ENCODE peak calls at places on chromosomes 16 and 17, in six cellular contexts. J, G, Q, R, E and M are unnamed samples. For H3K36me3 and H3K27me3, the result is how much of the 10 kb centered on the place peaks cover.

GRCh38 chr16:85623997-85624601 is 11.0 kb downstream of the GSE1 start:
- DNase-seq in J (no peak), G (no peak), Q (no peak), R (no peak), E (no peak), M (no peak)

GRCh38 chr17:72393553-72393952 is 272.7 kb downstream of the SOX9 start:
- DNase-seq in J (no peak), G (no peak), Q (no peak), R (no peak), E (no peak), M (peak)

GRCh38 chr17:48247603-48248002 is 140.0 kb downstream of the SNX11 start:
- DNase-seq in J (no peak), G (no peak), Q (no peak), R (no peak), E (no peak), M (no peak)

GRCh38 chr17:63024716-63025115 is 58.7 kb downstream of the TANC2 start:
- DNase-seq in J (no peak), G (no peak), Q (no peak), R (no peak), E (no peak), M (no peak)

GRCh38 chr16:70430667-70431536 is 8.0 kb downstream of the ST3GAL2 start:
- DNase-seq in J (peak), G (peak), Q (no peak), R (no peak), E (peak), M (no peak)

GRCh38 chr17:29867643-29868181 is 62.3 kb downstream of the SSH2 start:
- DNase-seq in J (no peak), G (no peak), Q (no peak), R (no peak), E (no peak), M (no peak)

GRCh38 chr16:4283939-4284338 is 11.1 kb upstream of the TFAP4 start:
- DNase-seq in J (no peak), G (no peak), Q (no peak), R (no peak), E (no peak), M (no peak)

GRCh38 chr17:28347261-28347891 is 10.0 kb downstream of the POLDIP2 start:
- DNase-seq in J (no peak), G (no peak), Q (no peak), R (no peak), E (no peak), M (no peak)

GRCh38 chr16:79653337-79654000 is 52.9 kb upstream of the MAF start:
- DNase-seq in J (no peak), G (no peak), Q (peak), R (no peak), E (no peak), M (no peak)

GRCh38 chr17:81514735-81515529 is 2.3 kb upstream of the ACTG1 start:
- DNase-seq in J (no peak), G (peak), Q (peak), R (peak), E (peak), M (no peak)

GRCh38 chr17:45129426-45129939 is 2.8 kb downstream of the PLCD3 start:
- DNase-seq in J (no peak), G (no peak), Q (no peak), R (no peak), E (peak), M (no peak)

GRCh38 chr16:86033016-86033474 is 134.1 kb downstream of the IRF8 start:
- DNase-seq in J (no peak), G (no peak), Q (no peak), R (no peak), E (no peak), M (no peak)

GRCh38 chr16:21208429-21208828 is 2.9 kb downstream of the ZP2 start:
- DNase-seq in J (no peak), G (no peak), Q (no peak), R (no peak), E (no peak), M (no peak)

GRCh38 chr17:7711356-7711755 is 6.2 kb upstream of the DNAH2 start:
- DNase-seq in J (no peak), G (no peak), Q (peak), R (peak), E (no peak), M (no peak)

GRCh38 chr16:87538594-87538993 is 45.8 kb upstream of the ZCCHC14 start:
- DNase-seq in J (no peak), G (no peak), Q (no peak), R (no peak), E (no peak), M (no peak)

GRCh38 chr16:89537549-89537925 is 22.9 kb upstream of the RPL13 start:
- DNase-seq in J (no peak), G (no peak), Q (no peak), R (no peak), E (no peak), M (no peak)

GRCh38 chr17:81221371-81221841 is 1.4 kb downstream of the CEP131 start:
- DNase-seq in J (no peak), G (no peak), Q (no peak), R (peak), E (no peak), M (no peak)

GRCh38 chr17:33667052-33667509 is 374.0 kb upstream of the ASIC2 start:
- DNase-seq in J (peak), G (peak), Q (no peak), R (no peak), E (no peak), M (no peak)

GRCh38 chr16:88078111-88078775 is 127.0 kb downstream of the BANP start:
- DNase-seq in J (no peak), G (no peak), Q (no peak), R (no peak), E (no peak), M (no peak)

GRCh38 chr17:17190188-17190587 is 15.9 kb downstream of the PLD6 start:
- DNase-seq in J (no peak), G (no peak), Q (no peak), R (no peak), E (peak), M (no peak)

GRCh38 chr17:27109346-27109745 is 184.6 kb upstream of the WSB1 start:
- DNase-seq in J (no peak), G (no peak), Q (no peak), R (no peak), E (no peak), M (no peak)

GRCh38 chr17:82236142-82236971 is 7.5 kb downstream of the SLC16A3 start:
- DNase-seq in J (no peak), G (peak), Q (peak), R (peak), E (peak), M (no peak)

DNA sequence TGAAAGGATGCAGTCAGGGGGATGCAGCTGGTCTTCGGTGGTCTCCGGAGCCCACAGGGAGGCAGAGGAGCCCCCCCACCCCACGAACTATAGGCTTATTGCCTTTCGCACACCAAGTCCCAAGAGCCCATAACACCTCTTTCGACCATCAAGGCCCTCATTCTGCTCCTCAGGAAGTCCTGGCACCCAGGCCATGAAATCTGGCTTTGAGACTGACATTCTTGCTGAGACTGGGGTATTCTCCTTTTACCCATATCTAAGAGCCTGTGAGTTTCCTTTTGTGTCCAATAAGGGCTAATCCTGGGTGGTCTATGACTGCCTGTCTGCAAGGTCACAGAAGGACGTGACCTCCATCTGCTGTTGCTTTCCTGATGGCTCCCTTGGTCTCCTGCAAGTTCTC is 6.4 kb upstream of the ARL4D start:
- DNase-seq in J (no peak), G (no peak), Q (no peak), R (no peak), E (no peak), M (no peak)
- H3K36me3 ChIP-seq in J (under half), G (under half), Q (under half), R (under half), E (under half), M (under half)

GRCh38 chr17:9239821-9240658 is 218.7 kb downstream of the NTN1 start:
- DNase-seq in J (no peak), G (peak), Q (peak), R (peak), E (no peak), M (no peak)
- TF ChIP-seq SIN3A in J (no peak), G (no peak), Q (no peak), R (no peak), E (no peak), M (no peak)

GRCh38 chr17:6024576-6024975 is 45.6 kb upstream of the WSCD1 start:
- DNase-seq in J (no peak), G (no peak), Q (no peak), R (no peak), E (no peak), M (no peak)

GRCh38 chr17:6021627-6022026 is 48.6 kb upstream of the WSCD1 start:
- DNase-seq in J (no peak), G (no peak), Q (no peak), R (no peak), E (no peak), M (no peak)

GRCh38 chr17:6028294-6028693 is 41.9 kb upstream of the WSCD1 start:
- DNase-seq in J (no peak), G (no peak), Q (no peak), R (no peak), E (no peak), M (no peak)

GRCh38 chr17:6023452-6023851 is 46.7 kb upstream of the WSCD1 start:
- DNase-seq in J (no peak), G (no peak), Q (no peak), R (no peak), E (no peak), M (no peak)

GRCh38 chr17:6027342-6028024 is 42.7 kb upstream of the WSCD1 start:
- DNase-seq in J (no peak), G (no peak), Q (no peak), R (no peak), E (no peak), M (no peak)
- H3K27me3 ChIP-seq in J (under half), G (under half), Q (under half), R (under half), E (under half), M (under half)

GRCh38 chr16:11138769-11139623 is 117.0 kb downstream of the SOCS1 start:
- DNase-seq in J (no peak), G (no peak), Q (no peak), R (no peak), E (peak), M (no peak)

GRCh38 chr16:11141409-11142260 is 114.4 kb downstream of the SOCS1 start:
- DNase-seq in J (no peak), G (no peak), Q (no peak), R (no peak), E (peak), M (no peak)

GRCh38 chr16:11139624-11140375 is 116.2 kb downstream of the SOCS1 start:
- DNase-seq in J (no peak), G (no peak), Q (no peak), R (no peak), E (peak), M (no peak)

GRCh38 chr16:11140867-11141266 is 115.1 kb downstream of the SOCS1 start:
- DNase-seq in J (no peak), G (no peak), Q (no peak), R (no peak), E (no peak), M (no peak)

DNA sequence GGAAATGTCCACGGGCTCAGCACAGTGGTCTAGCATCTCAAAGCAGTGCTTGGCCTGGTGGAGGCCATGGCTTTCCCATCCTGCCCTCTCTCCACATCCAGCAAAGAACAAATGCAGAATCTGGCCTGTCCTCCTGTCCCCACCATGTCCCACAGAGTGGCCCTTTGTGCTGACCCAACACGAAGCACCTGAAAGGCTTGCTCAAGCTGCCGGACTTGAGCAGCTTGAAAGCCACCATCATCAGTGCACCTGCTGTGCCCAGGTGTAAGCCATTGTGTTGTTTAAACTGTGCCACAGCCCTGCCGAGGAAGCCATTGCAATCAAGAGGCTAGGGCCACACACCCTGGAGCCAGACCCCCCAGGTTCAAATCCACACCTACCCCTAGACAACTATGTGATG is 115.5 kb downstream of the SOCS1 start:
- DNase-seq in J (no peak), G (no peak), Q (no peak), R (no peak), E (no peak), M (no peak)
- H3K36me3 ChIP-seq in J (under half), G (under half), Q (under half), R (under half), E (under half), M (under half)

DNA sequence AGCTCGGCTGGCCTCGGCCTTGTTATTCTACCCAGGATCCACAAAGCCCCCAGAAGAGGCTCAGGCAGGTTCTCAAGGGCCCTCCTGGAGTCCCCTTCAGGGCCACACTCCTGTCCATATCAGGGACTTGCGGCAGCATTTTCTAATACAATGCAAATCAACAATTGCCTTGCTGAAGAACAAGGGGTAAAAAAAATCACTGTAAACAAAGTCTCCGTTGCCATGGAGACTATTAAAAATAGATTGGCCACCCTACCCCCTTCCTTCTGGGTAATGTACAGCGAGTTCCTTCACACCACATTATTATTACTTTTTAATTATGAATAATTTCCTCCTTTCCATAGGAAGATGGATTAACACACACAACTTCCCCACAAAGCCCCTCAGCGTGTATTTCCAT is 196.8 kb downstream of the RBFOX3 start:
- DNase-seq in J (no peak), G (no peak), Q (no peak), R (no peak), E (no peak), M (no peak)
- TF ChIP-seq SIN3A in J (no peak), G (no peak), Q (no peak), R (no peak), E (no peak), M (no peak)

GRCh38 chr17:73561066-73561465 is 83.2 kb downstream of the SDK2 start:
- DNase-seq in J (no peak), G (no peak), Q (no peak), R (no peak), E (no peak), M (no peak)
- H3K27me3 ChIP-seq in J (under half), G (under half), Q (under half), R (under half), E (under half), M (under half)